ENCODE peak calls at places on chromosome 17, in eight cellular contexts. G is Right ventricle myocardium superior, P is cardiac septum, S is AML-193, L is WTC11, F is GM03348, A is AG08395, D is erythroblast. O is an unnamed sample.

GRCh38 chr17:80630721-80631120 is 86.1 kb downstream of the RPTOR start:
- DNase-seq in G (no peak), P (no peak), S (no peak), L (no peak), F (no peak), A (no peak), D (no peak), O (no peak)

GRCh38 chr17:4898927-4899326 is 409 bp upstream of the C17orf107 start:
- DNase-seq in G (no peak), P (no peak), S (no peak), L (no peak), F (no peak), A (no peak), D (no peak), O (no peak)

GRCh38 chr17:48601184-48601527 is 3.6 kb downstream of the HOXB6 start:
- DNase-seq in G (no peak), P (no peak), S (no peak), L (no peak), F (no peak), A (no peak), D (no peak), O (no peak)

GRCh38 chr17:64001091-64001579 is 3.0 kb downstream of the PRR29 start:
- DNase-seq in G (peak), P (no peak), S (no peak), L (no peak), F (no peak), A (no peak), D (no peak), O (no peak)

GRCh38 chr17:37092701-37093100 is 143.9 kb downstream of the AATF start:
- DNase-seq in G (no peak), P (no peak), S (no peak), L (no peak), F (no peak), A (no peak), D (no peak), O (no peak)

GRCh38 chr17:28046034-28046825 is 3.8 kb downstream of the NLK start:
- DNase-seq in G (no peak), P (no peak), S (no peak), L (no peak), F (no peak), A (no peak), D (peak), O (no peak)

GRCh38 chr17:19348081-19348650 is 14.4 kb downstream of the B9D1 start:
- DNase-seq in G (no peak), P (peak), S (no peak), L (no peak), F (no peak), A (no peak), D (no peak), O (no peak)

GRCh38 chr17:62628845-62629555 is 1.5 kb downstream of the MRC2 start:
- DNase-seq in G (peak), P (no peak), S (no peak), L (no peak), F (peak), A (peak), D (no peak), O (no peak)

GRCh38 chr17:82281502-82282238 is 8.2 kb upstream of the CSNK1D start:
- DNase-seq in G (no peak), P (no peak), S (no peak), L (no peak), F (no peak), A (no peak), D (no peak), O (no peak)

GRCh38 chr17:59329558-59330313 is 1.7 kb upstream of the YPEL2 start:
- DNase-seq in G (peak), P (peak), S (peak), L (peak), F (peak), A (peak), D (peak), O (peak)

GRCh38 chr17:44220211-44221071 is 966 bp upstream of the UBTF start:
- DNase-seq in G (peak), P (no peak), S (no peak), L (peak), F (peak), A (peak), D (peak), O (peak)

GRCh38 chr17:11506635-11507034 is 91.6 kb upstream of the DNAH9 start:
- DNase-seq in G (no peak), P (no peak), S (no peak), L (peak), F (no peak), A (no peak), D (no peak), O (no peak)

GRCh38 chr17:48907713-48908046 is 527 bp upstream of the UBE2Z start:
- DNase-seq in G (no peak), P (no peak), S (peak), L (no peak), F (peak), A (peak), D (peak), O (no peak)

GRCh38 chr17:57612202-57613071 is 132.7 kb downstream of the CCDC182 start:
- DNase-seq in G (no peak), P (no peak), S (no peak), L (peak), F (no peak), A (no peak), D (peak), O (no peak)

GRCh38 chr17:66675273-66675990 is 159.5 kb upstream of the CACNG5 start:
- DNase-seq in G (no peak), P (no peak), S (no peak), L (no peak), F (no peak), A (no peak), D (no peak), O (no peak)

GRCh38 chr17:82266142-82266541 is 7.4 kb downstream of the CSNK1D start:
- DNase-seq in G (no peak), P (no peak), S (no peak), L (no peak), F (no peak), A (no peak), D (no peak), O (no peak)

GRCh38 chr17:47603830-47604229 is 45.9 kb upstream of the KPNB1 start:
- DNase-seq in G (no peak), P (no peak), S (no peak), L (no peak), F (no peak), A (no peak), D (no peak), O (no peak)

O was measured in left ventricle myocardium inferior.